ENCODE peak calls at places on chromosomes 3 and 15, in five cellular contexts. One of them, this sample, is unnamed.

GRCh38 chr15:94579261-94579660 is 347.9 kb downstream of the MCTP2 start:
- DNase-seq in CD8-positive, alpha-beta T cell: no peak
- DNase-seq in CD8-positive, alpha-beta memory T cell: no peak
- DNase-seq in heart left ventricle: no peak
- DNase-seq in colonic mucosa: no peak
- DNase-seq in this sample: no peak

GRCh38 chr3:122772827-122773226 is 20.8 kb downstream of the HSPBAP1 start:
- DNase-seq in CD8-positive, alpha-beta memory T cell: no peak
- DNase-seq in heart left ventricle: no peak
- DNase-seq in colonic mucosa: no peak
- DNase-seq in CD8-positive, alpha-beta T cell: no peak
- DNase-seq in this sample: no peak

GRCh38 chr3:184241447-184242296 is 7.1 kb downstream of the ALG3 start:
- DNase-seq in CD8-positive, alpha-beta memory T cell: no peak
- DNase-seq in CD8-positive, alpha-beta T cell: no peak
- DNase-seq in colonic mucosa: peak; percentile 78
- DNase-seq in heart left ventricle: peak; percentile 51
- DNase-seq in this sample: no peak

GRCh38 chr3:133905376-133905775 is 9.7 kb upstream of the RAB6B start:
- DNase-seq in CD8-positive, alpha-beta memory T cell: no peak
- DNase-seq in heart left ventricle: no peak
- DNase-seq in colonic mucosa: no peak
- DNase-seq in CD8-positive, alpha-beta T cell: no peak
- DNase-seq in this sample: no peak

GRCh38 chr3:53531749-53532148 is 37.3 kb downstream of the CACNA1D start:
- DNase-seq in CD8-positive, alpha-beta memory T cell: no peak
- DNase-seq in CD8-positive, alpha-beta T cell: no peak
- DNase-seq in heart left ventricle: no peak
- DNase-seq in colonic mucosa: no peak
- DNase-seq in this sample: no peak

GRCh38 chr3:68306571-68306970 is 625.8 kb downstream of the TAFA4 start:
- DNase-seq in CD8-positive, alpha-beta T cell: no peak
- DNase-seq in CD8-positive, alpha-beta memory T cell: no peak
- DNase-seq in heart left ventricle: no peak
- DNase-seq in colonic mucosa: peak; percentile 20
- DNase-seq in this sample: no peak

GRCh38 chr3:21543380-21544075 is 207.5 kb downstream of the ZNF385D start:
- DNase-seq in colonic mucosa: no peak
- DNase-seq in CD8-positive, alpha-beta T cell: no peak
- DNase-seq in heart left ventricle: no peak
- DNase-seq in CD8-positive, alpha-beta memory T cell: no peak
- DNase-seq in this sample: no peak

GRCh38 chr15:82737975-82738374 is 28.3 kb upstream of the AP3B2 start:
- DNase-seq in heart left ventricle: no peak
- DNase-seq in colonic mucosa: no peak
- DNase-seq in CD8-positive, alpha-beta T cell: no peak
- DNase-seq in CD8-positive, alpha-beta memory T cell: no peak
- DNase-seq in this sample: no peak

GRCh38 chr3:39154323-39155021 is 1.1 kb upstream of the CSRNP1 start:
- DNase-seq in CD8-positive, alpha-beta memory T cell: no peak
- DNase-seq in heart left ventricle: no peak
- DNase-seq in colonic mucosa: peak; percentile 47
- DNase-seq in CD8-positive, alpha-beta T cell: no peak
- DNase-seq in this sample: no peak

GRCh38 chr15:47374222-47374621 is 343.1 kb upstream of the SEMA6D start:
- DNase-seq in CD8-positive, alpha-beta T cell: no peak
- DNase-seq in heart left ventricle: no peak
- DNase-seq in colonic mucosa: no peak
- DNase-seq in CD8-positive, alpha-beta memory T cell: no peak
- DNase-seq in this sample: no peak

GRCh38 chr3:193301441-193301840 is 60.4 kb downstream of the PLAAT1 start:
- DNase-seq in CD8-positive, alpha-beta T cell: no peak
- DNase-seq in heart left ventricle: no peak
- DNase-seq in colonic mucosa: no peak
- DNase-seq in CD8-positive, alpha-beta memory T cell: no peak
- DNase-seq in this sample: no peak

GRCh38 chr3:189167027-189167766 is 4.6 kb upstream of the TPRG1 start:
- DNase-seq in CD8-positive, alpha-beta memory T cell: no peak
- DNase-seq in colonic mucosa: peak; percentile 88
- DNase-seq in CD8-positive, alpha-beta T cell: no peak
- DNase-seq in heart left ventricle: no peak
- DNase-seq in this sample: no peak

GRCh38 chr3:18751514-18751913 is 326.4 kb upstream of the SATB1 start:
- DNase-seq in CD8-positive, alpha-beta T cell: no peak
- DNase-seq in colonic mucosa: no peak
- DNase-seq in CD8-positive, alpha-beta memory T cell: no peak
- DNase-seq in heart left ventricle: no peak
- DNase-seq in this sample: no peak

GRCh38 chr15:25712192-25712960 is 150.8 kb downstream of the ATP10A start:
- DNase-seq in CD8-positive, alpha-beta T cell: no peak
- DNase-seq in colonic mucosa: no peak
- DNase-seq in heart left ventricle: no peak
- DNase-seq in CD8-positive, alpha-beta memory T cell: no peak
- DNase-seq in this sample: no peak

GRCh38 chr3:24830230-24831152 is 335.8 kb upstream of the THRB start:
- DNase-seq in colonic mucosa: peak; percentile 27
- DNase-seq in heart left ventricle: no peak
- DNase-seq in CD8-positive, alpha-beta memory T cell: no peak
- DNase-seq in CD8-positive, alpha-beta T cell: no peak
- DNase-seq in this sample: no peak

GRCh38 chr3:11678735-11679134 is 35.0 kb upstream of the VGLL4 start:
- DNase-seq in colonic mucosa: peak; percentile 44
- DNase-seq in heart left ventricle: no peak
- DNase-seq in CD8-positive, alpha-beta T cell: no peak
- DNase-seq in CD8-positive, alpha-beta memory T cell: no peak
- DNase-seq in this sample: no peak

GRCh38 chr3:184937611-184938010 is 125.6 kb downstream of the VPS8 start:
- DNase-seq in CD8-positive, alpha-beta memory T cell: no peak
- DNase-seq in colonic mucosa: no peak
- DNase-seq in heart left ventricle: no peak
- DNase-seq in CD8-positive, alpha-beta T cell: no peak
- DNase-seq in this sample: no peak

GRCh38 chr15:95327661-95328060 is 1002.8 kb upstream of the NR2F2 start:
- DNase-seq in colonic mucosa: no peak
- DNase-seq in CD8-positive, alpha-beta memory T cell: no peak
- DNase-seq in heart left ventricle: no peak
- DNase-seq in CD8-positive, alpha-beta T cell: no peak
- DNase-seq in this sample: peak; percentile 38

GRCh38 chr15:83657549-83657948 is 3.6 kb downstream of the ADAMTSL3 start:
- DNase-seq in colonic mucosa: no peak
- DNase-seq in CD8-positive, alpha-beta memory T cell: no peak
- DNase-seq in CD8-positive, alpha-beta T cell: no peak
- DNase-seq in heart left ventricle: no peak
- DNase-seq in this sample: no peak

GRCh38 chr3:12954891-12955650 is 113.7 kb upstream of the RPL32 start:
- DNase-seq in colonic mucosa: peak; percentile 86
- DNase-seq in CD8-positive, alpha-beta T cell: no peak
- DNase-seq in heart left ventricle: peak; percentile 92
- DNase-seq in CD8-positive, alpha-beta memory T cell: no peak
- DNase-seq in this sample: peak; percentile 59

GRCh38 chr3:189824629-189825312 is 193.6 kb downstream of the TP63 start:
- DNase-seq in colonic mucosa: no peak
- DNase-seq in heart left ventricle: no peak
- DNase-seq in CD8-positive, alpha-beta T cell: no peak
- DNase-seq in CD8-positive, alpha-beta memory T cell: no peak
- DNase-seq in this sample: no peak

GRCh38 chr3:58051196-58051595 is 43.0 kb downstream of the FLNB start:
- DNase-seq in heart left ventricle: no peak
- DNase-seq in CD8-positive, alpha-beta memory T cell: no peak
- DNase-seq in CD8-positive, alpha-beta T cell: no peak
- DNase-seq in colonic mucosa: no peak
- DNase-seq in this sample: no peak

GRCh38 chr3:72976182-72976825 is 20.3 kb upstream of the PPP4R2 start:
- DNase-seq in CD8-positive, alpha-beta memory T cell: no peak
- DNase-seq in heart left ventricle: no peak
- DNase-seq in colonic mucosa: no peak
- DNase-seq in CD8-positive, alpha-beta T cell: no peak
- DNase-seq in this sample: no peak

GRCh38 chr15:80202016-80202315 is 49.2 kb downstream of the FAH start:
- DNase-seq in heart left ventricle: no peak
- DNase-seq in CD8-positive, alpha-beta T cell: no peak
- DNase-seq in colonic mucosa: no peak
- DNase-seq in CD8-positive, alpha-beta memory T cell: no peak
- DNase-seq in this sample: no peak

GRCh38 chr15:27933562-27933961 is 165.6 kb downstream of the OCA2 start:
- DNase-seq in heart left ventricle: no peak
- DNase-seq in CD8-positive, alpha-beta memory T cell: no peak
- DNase-seq in colonic mucosa: no peak
- DNase-seq in CD8-positive, alpha-beta T cell: no peak
- DNase-seq in this sample: no peak

GRCh38 chr3:17830786-17831185 is 88.4 kb upstream of the TBC1D5 start:
- DNase-seq in CD8-positive, alpha-beta T cell: no peak
- DNase-seq in colonic mucosa: no peak
- DNase-seq in heart left ventricle: no peak
- DNase-seq in CD8-positive, alpha-beta memory T cell: no peak
- DNase-seq in this sample: no peak

DNA sequence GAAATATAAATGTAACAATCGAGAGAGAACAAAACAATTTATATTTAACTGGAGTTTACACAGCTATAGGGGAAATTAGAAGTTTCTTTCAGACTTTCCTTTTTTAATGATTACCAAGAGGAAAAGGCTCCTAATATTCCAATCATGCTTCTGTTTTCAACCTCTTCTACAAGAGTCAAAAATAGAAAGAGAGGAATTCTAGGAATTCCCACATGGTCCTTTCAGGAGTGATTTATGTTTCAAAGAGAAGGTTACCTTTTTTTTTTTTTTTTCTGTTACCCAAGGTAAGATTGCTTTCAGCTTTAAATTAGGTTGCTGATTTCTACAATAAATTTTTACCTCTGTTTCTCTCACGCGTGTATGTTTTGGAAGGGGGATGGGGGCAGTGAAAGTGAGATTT is 355.3 kb upstream of the DCBLD2 start:
- DNase-seq in heart left ventricle: no peak
- DNase-seq in CD8-positive, alpha-beta T cell: no peak
- DNase-seq in colonic mucosa: no peak
- DNase-seq in CD8-positive, alpha-beta memory T cell: no peak
- DNase-seq in this sample: no peak
- H3K27ac ChIP-seq in heart left ventricle: no peak overlapping the region
- H3K27ac ChIP-seq in CD8-positive, alpha-beta T cell: no peak overlapping the region
- H3K27ac ChIP-seq in colonic mucosa: no peak overlapping the region
- H3K27ac ChIP-seq in CD8-positive, alpha-beta memory T cell: no peak overlapping the region
- H3K27ac ChIP-seq in this sample: no peak overlapping the region

GRCh38 chr15:57307527-57308193 is 68.6 kb upstream of the CGNL1 start:
- DNase-seq in heart left ventricle: no peak
- DNase-seq in CD8-positive, alpha-beta T cell: no peak
- DNase-seq in colonic mucosa: no peak
- DNase-seq in CD8-positive, alpha-beta memory T cell: no peak
- DNase-seq in this sample: no peak

GRCh38 chr15:57306305-57306943 is 69.9 kb upstream of the CGNL1 start:
- DNase-seq in CD8-positive, alpha-beta memory T cell: peak; percentile 67
- DNase-seq in colonic mucosa: peak; percentile 96
- DNase-seq in CD8-positive, alpha-beta T cell: peak; percentile 78
- DNase-seq in heart left ventricle: peak; percentile 92
- DNase-seq in this sample: peak; percentile 71

GRCh38 chr15:57305009-57305408 is 71.3 kb upstream of the CGNL1 start:
- DNase-seq in heart left ventricle: no peak
- DNase-seq in CD8-positive, alpha-beta T cell: no peak
- DNase-seq in colonic mucosa: no peak
- DNase-seq in CD8-positive, alpha-beta memory T cell: no peak
- DNase-seq in this sample: no peak

GRCh38 chr15:57310876-57311275 is 65.4 kb upstream of the CGNL1 start:
- DNase-seq in colonic mucosa: no peak
- DNase-seq in CD8-positive, alpha-beta T cell: no peak
- DNase-seq in heart left ventricle: no peak
- DNase-seq in CD8-positive, alpha-beta memory T cell: no peak
- DNase-seq in this sample: no peak

DNA sequence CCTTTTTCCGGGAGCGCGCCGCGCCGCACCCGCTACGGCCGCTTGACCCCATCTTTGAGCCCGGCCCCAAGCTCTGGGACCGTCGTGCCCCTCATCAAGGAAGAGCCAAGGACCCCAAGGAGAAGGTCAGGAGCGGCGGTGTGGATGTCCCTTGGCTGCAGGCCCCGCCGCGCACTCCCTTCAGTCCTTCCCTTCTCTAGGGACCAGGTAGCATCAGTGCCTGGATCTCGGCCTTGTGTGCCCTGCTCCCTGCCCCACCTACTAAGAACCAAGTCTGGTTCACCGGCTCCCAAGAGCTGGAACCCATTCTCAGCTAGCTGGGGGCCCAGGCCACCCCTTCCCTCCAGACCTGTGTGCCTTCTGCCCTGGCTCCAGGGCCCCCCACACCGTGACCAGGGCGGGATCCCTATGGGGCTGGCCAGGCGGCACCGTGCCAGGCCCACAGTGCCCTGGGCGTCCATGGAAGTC is 69.3 kb upstream of the CGNL1 start:
- DNase-seq in CD8-positive, alpha-beta T cell: no peak
- DNase-seq in CD8-positive, alpha-beta memory T cell: no peak
- DNase-seq in colonic mucosa: no peak
- DNase-seq in heart left ventricle: no peak
- DNase-seq in this sample: no peak
- H3K4me3 ChIP-seq in CD8-positive, alpha-beta T cell: no peak overlapping the region
- H3K4me3 ChIP-seq in CD8-positive, alpha-beta memory T cell: no peak overlapping the region
- H3K4me3 ChIP-seq in colonic mucosa: peak overlapping the region; percentile 45
- H3K4me3 ChIP-seq in heart left ventricle: peak overlapping the region; percentile 62
- H3K4me3 ChIP-seq in this sample: peak overlapping the region; percentile 68

GRCh38 chr15:65361708-65362459 is 15.9 kb downstream of the IGDCC3 start:
- DNase-seq in CD8-positive, alpha-beta T cell: no peak
- DNase-seq in CD8-positive, alpha-beta memory T cell: no peak
- DNase-seq in heart left ventricle: no peak
- DNase-seq in colonic mucosa: no peak
- DNase-seq in this sample: no peak

GRCh38 chr15:65362491-65362890 is 15.3 kb downstream of the IGDCC3 start:
- DNase-seq in colonic mucosa: no peak
- DNase-seq in heart left ventricle: no peak
- DNase-seq in CD8-positive, alpha-beta memory T cell: no peak
- DNase-seq in CD8-positive, alpha-beta T cell: no peak
- DNase-seq in this sample: no peak

GRCh38 chr15:65365229-65365628 is 12.6 kb downstream of the IGDCC3 start:
- DNase-seq in CD8-positive, alpha-beta T cell: no peak
- DNase-seq in heart left ventricle: no peak
- DNase-seq in colonic mucosa: no peak
- DNase-seq in CD8-positive, alpha-beta memory T cell: no peak
- DNase-seq in this sample: no peak

GRCh38 chr15:65363306-65363705 is 14.5 kb downstream of the IGDCC3 start:
- DNase-seq in CD8-positive, alpha-beta T cell: no peak
- DNase-seq in heart left ventricle: no peak
- DNase-seq in CD8-positive, alpha-beta memory T cell: no peak
- DNase-seq in colonic mucosa: no peak
- DNase-seq in this sample: no peak

GRCh38 chr15:65363766-65364165 is 14.0 kb downstream of the IGDCC3 start:
- DNase-seq in CD8-positive, alpha-beta memory T cell: no peak
- DNase-seq in CD8-positive, alpha-beta T cell: no peak
- DNase-seq in colonic mucosa: no peak
- DNase-seq in heart left ventricle: no peak
- DNase-seq in this sample: peak; percentile 4
- H3K27me3 ChIP-seq in CD8-positive, alpha-beta memory T cell: peaks cover 6% of the 10 kb centered on the region
- H3K27me3 ChIP-seq in CD8-positive, alpha-beta T cell: no peaks in the 10 kb centered on the region
- H3K27me3 ChIP-seq in colonic mucosa: no peaks in the 10 kb centered on the region
- H3K27me3 ChIP-seq in heart left ventricle: no peaks in the 10 kb centered on the region
- H3K27me3 ChIP-seq in this sample: no peaks in the 10 kb centered on the region

DNA sequence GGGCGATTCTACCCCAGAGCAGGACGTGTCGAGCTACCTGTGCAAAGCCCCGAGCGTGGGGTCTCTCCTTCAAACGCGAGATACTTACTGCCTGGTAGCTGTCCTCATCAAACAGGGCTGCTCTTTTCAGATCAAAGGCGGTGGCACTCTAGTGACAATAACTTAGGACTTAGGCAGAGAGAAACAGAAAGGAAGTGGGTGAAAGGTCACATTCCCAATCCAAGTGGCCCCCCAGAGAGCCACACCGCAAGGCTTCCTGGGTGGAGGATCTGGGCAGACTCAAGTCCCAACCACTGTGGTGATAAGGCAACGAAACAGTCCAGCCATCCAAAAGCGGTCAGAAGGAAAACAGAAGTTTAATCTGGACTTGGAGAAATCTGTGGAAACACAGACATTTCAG is 227.2 kb downstream of the ADAMTS17 start:
- DNase-seq in CD8-positive, alpha-beta T cell: no peak
- DNase-seq in heart left ventricle: peak; percentile 75
- DNase-seq in colonic mucosa: no peak
- DNase-seq in CD8-positive, alpha-beta memory T cell: no peak
- DNase-seq in this sample: no peak
- H3K27ac ChIP-seq in CD8-positive, alpha-beta T cell: no peak overlapping the region
- H3K27ac ChIP-seq in heart left ventricle: peak overlapping the region; percentile 86
- H3K27ac ChIP-seq in colonic mucosa: no peak overlapping the region
- H3K27ac ChIP-seq in CD8-positive, alpha-beta memory T cell: no peak overlapping the region
- H3K27ac ChIP-seq in this sample: peak overlapping the region; percentile 89

This sample was measured in dorsolateral prefrontal cortex.